ENCODE peak calls at places on chromosomes 7 and 10, in eight cellular contexts. K, Q, F, I, S, R, U and X are unnamed samples. For H3K4me1, the result is how much of the 10 kb centered on the place peaks cover.

GRCh38 chr7:143848192-143848591 is 53.8 kb downstream of the TCAF1 start:
- DNase-seq in K (no peak), U (no peak), F (no peak), I (no peak), Q (no peak), S (no peak), R (no peak), X (no peak)

GRCh38 chr10:35523670-35524225 is 81.4 kb upstream of the GJD4 start:
- DNase-seq in K (no peak), F (no peak), Q (no peak), R (no peak), S (no peak), U (no peak), I (no peak), X (no peak)

GRCh38 chr10:58435297-58435696 is 50.1 kb downstream of the TFAM start:
- DNase-seq in I (peak), S (no peak), R (no peak), Q (peak), U (no peak), K (peak), F (no peak), X (no peak)

GRCh38 chr7:87456247-87456646 is 19.2 kb downstream of the ABCB4 start:
- DNase-seq in K (no peak), I (no peak), R (no peak), U (no peak), F (no peak), S (no peak), Q (no peak), X (no peak)

GRCh38 chr10:121928528-121928884 is 675 bp upstream of the ATE1 start:
- DNase-seq in S (no peak), K (peak), F (peak), R (no peak), U (no peak), Q (no peak), I (no peak), X (no peak)

GRCh38 chr7:102264367-102264891 is 22.2 kb upstream of the SH2B2 start:
- DNase-seq in Q (no peak), K (no peak), R (no peak), U (no peak), S (peak), F (no peak), I (peak), X (no peak)

GRCh38 chr10:132517951-132518521 is 19.6 kb upstream of the INPP5A start:
- DNase-seq in Q (no peak), S (peak), F (peak), I (peak), R (peak), K (no peak), U (peak), X (peak)

GRCh38 chr10:103814626-103815370 is 40.6 kb downstream of the SH3PXD2A start:
- DNase-seq in U (peak), F (no peak), Q (no peak), K (no peak), I (no peak), R (no peak), S (no peak), X (no peak)

GRCh38 chr7:126790763-126791162 is 462.0 kb downstream of the GRM8 start:
- DNase-seq in S (no peak), Q (no peak), I (no peak), R (no peak), K (no peak), F (no peak), U (no peak), X (no peak)

GRCh38 chr10:4670737-4671136 is 155.3 kb upstream of the AKR1E2 start:
- DNase-seq in I (no peak), R (no peak), F (no peak), K (no peak), Q (no peak), U (no peak), S (no peak), X (no peak)

GRCh38 chr7:4682621-4683042 is 537 bp downstream of the FOXK1 start:
- DNase-seq in R (peak), U (peak), S (peak), K (no peak), F (peak), I (no peak), Q (no peak), X (peak)

GRCh38 chr7:105268056-105268455 is 120.7 kb downstream of the SRPK2 start:
- DNase-seq in K (no peak), S (no peak), F (no peak), U (no peak), I (no peak), R (no peak), Q (peak), X (no peak)

GRCh38 chr7:98591926-98592325 is 25.2 kb upstream of the NPTX2 start:
- DNase-seq in K (no peak), U (no peak), R (no peak), Q (no peak), I (no peak), S (no peak), F (no peak), X (no peak)

GRCh38 chr7:17725761-17726160 is 214.5 kb downstream of the SNX13 start:
- DNase-seq in Q (no peak), S (no peak), K (no peak), R (no peak), F (no peak), U (no peak), I (no peak), X (no peak)

GRCh38 chr10:99958287-99958686 is 51.5 kb downstream of the DNMBP start:
- DNase-seq in S (no peak), Q (no peak), U (no peak), R (no peak), K (no peak), I (no peak), F (no peak), X (no peak)

GRCh38 chr7:147636553-147636952 is 954.0 kb upstream of the C7orf33 start:
- DNase-seq in R (no peak), U (no peak), F (no peak), I (no peak), Q (no peak), K (no peak), S (no peak), X (no peak)

GRCh38 chr10:31157125-31157983 is 125.7 kb upstream of the ZNF438 start:
- DNase-seq in U (no peak), S (no peak), F (no peak), R (peak), Q (no peak), I (no peak), K (peak), X (peak)

GRCh38 chr7:100705341-100705752 is 574 bp upstream of the POP7 start:
- DNase-seq in Q (peak), K (peak), F (peak), U (peak), I (peak), S (peak), R (peak), X (peak)

GRCh38 chr7:100706672-100707311 is 871 bp downstream of the POP7 start:
- DNase-seq in S (peak), U (no peak), Q (no peak), I (peak), R (peak), K (no peak), F (no peak), X (peak)

GRCh38 chr7:100708395-100708794 is 2.5 kb downstream of the POP7 start:
- DNase-seq in S (no peak), U (no peak), R (no peak), Q (no peak), K (no peak), F (no peak), I (no peak), X (no peak)

GRCh38 chr7:100710452-100710851 is 4.5 kb downstream of the POP7 start:
- DNase-seq in Q (no peak), S (no peak), I (no peak), F (no peak), U (no peak), R (no peak), K (no peak), X (no peak)

DNA sequence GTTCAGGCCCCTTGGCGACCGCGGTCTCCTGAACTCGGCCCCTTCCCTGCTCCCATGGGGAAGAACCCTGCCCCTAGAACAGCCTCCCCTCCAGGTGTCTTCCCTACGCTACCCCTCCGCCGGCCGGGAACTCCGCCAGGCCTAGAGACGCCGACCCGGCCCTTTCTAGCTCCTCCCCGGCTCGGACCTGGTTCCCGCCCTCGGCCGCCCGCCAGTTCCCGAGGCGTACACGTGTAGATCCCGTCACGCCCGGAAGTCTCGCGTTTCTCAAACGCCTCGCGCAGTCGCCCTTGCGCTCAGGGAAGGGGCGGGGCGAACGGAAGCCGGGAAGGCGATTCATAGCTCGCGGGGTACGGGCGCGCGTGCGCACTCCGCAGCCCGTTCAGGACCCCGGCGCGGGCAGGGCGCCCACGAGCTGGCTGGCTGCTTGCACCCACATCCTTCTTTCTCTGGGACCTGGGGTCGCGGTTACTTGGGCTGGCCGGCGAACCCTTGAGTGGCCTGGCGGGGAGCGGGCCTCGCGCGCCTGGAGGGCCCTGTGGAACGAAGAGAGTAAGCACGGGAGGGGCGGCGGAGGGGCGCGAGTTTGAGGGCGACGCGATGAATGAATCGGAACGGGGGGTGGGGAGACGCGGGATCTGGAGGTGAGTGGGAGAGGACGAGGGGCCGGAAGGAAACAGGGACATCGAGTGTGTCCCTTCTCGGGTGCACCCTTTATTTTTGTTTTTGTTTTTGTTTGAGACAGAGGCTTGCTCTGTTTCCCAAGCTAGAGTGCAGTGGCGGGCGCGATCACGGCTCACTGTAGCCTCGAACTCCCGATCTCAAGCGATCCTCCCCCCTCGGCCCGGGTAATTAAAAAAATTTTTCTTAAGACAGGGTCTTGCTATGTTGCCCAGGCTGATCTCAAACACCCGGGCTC is at the start of gene POP7:
- DNase-seq in S (peak), K (peak), F (peak), Q (peak), U (peak), R (peak), I (peak), X (peak)
- TF ChIP-seq POLR2A in S (peak), K (peak), F (peak), Q (peak), U (peak), R (peak), I (peak), X (peak)

GRCh38 chr7:24390376-24391157 is 106.6 kb downstream of the NPY start:
- DNase-seq in I (no peak), F (no peak), R (no peak), K (no peak), S (no peak), Q (no peak), U (no peak), X (no peak)
- TF ChIP-seq EP300 in I (no peak), F (no peak), R (no peak), K (no peak), S (no peak), Q (no peak), U (no peak), X (no peak)

DNA sequence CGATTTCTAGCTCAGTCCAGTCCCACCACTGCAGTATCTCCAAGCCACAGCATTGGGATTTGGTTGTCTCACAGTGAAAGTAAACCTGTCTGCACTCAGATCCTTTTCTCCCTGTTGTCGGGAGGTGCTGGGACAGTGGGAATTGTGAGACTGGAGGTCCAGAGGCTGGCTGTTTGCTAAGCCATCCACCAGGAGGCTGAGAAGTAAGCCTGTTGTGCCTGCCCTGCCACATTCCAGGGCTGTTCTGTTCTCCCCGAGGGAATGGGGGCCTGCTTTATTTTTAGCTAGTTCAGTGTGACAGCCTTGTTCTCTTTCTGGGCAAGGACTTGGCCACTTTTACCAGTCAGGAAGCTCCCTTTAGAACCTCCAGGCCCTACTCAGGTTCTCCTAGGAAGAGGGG is 54.9 kb downstream of the HK1 start:
- DNase-seq in S (no peak), Q (no peak), K (no peak), I (no peak), F (peak), R (peak), U (no peak), X (no peak)
- H3K4me1 ChIP-seq in S (half or more), Q (under half), K (under half), I (under half), F (half or more), R (under half), U (half or more), X (under half)

DNA sequence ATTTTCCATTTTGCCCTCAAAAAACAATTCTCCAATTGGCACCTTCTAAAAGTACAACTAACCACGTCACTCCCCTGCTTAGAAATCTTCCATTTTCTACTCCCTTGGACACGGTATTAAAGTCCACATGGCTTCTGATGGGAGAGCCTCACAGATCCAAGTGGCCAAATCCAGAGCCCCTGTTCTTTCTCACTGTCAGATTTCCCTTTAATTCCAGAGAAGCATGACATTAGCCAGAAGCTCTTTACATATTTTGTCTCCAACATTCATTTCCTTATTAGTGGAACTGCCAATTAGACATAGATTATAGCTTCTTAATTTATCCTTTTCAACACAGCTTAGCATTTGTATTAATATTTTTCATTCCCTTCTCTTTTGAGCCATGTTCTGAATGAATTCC is 118.7 kb downstream of the ELMO1 start:
- DNase-seq in F (no peak), I (no peak), R (no peak), U (no peak), S (no peak), K (no peak), Q (no peak), X (no peak)
- TF ChIP-seq POLR2A in F (no peak), I (no peak), R (no peak), U (no peak), S (no peak), K (no peak), Q (no peak), X (no peak)

GRCh38 chr10:80356563-80356999 is at the start of the genes DYDC1 and DYDC2:
- DNase-seq in I (no peak), R (peak), F (peak), K (no peak), S (peak), Q (no peak), U (peak), X (peak)
- TF ChIP-seq EP300 in I (no peak), R (no peak), F (no peak), K (no peak), S (no peak), Q (no peak), U (no peak), X (no peak)

DNA sequence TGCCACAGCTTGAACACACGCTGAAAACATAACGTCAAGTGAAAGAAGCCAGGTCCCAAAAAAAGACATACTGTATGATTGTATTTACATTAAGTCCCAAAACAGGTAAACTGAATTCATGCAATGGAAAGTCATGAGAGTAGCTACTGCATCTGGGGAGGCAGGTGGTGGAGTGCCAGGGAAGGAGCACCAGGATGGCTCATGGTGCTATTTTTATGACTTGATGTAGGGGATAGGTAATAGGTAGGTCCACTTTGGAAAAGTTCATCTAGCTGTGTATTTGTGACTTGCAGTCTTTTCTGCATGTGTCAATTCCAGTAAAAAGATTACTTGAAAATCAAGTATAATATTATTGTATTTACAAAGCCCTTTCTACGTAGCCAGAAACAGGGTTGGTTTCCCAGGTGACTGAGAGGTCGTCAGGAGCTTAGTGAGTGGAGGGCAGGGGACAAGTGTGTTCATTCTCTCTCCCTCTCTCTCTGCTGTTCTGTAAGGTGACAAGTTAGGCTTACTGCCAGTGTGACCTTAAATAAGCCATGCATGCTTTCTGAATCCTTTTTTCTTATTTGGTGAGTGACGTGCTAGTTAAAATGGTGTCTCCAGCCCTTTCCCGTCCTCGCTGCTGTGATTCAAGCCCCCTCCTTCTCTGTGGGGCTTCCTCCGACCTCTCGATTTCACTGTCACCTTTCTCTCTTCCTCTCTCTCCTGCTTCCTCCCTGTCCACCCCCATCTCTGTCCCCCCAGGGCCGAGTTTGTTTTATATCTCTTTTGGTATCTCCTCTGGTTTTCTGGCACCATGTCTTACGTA is 9.4 kb upstream of the PRKCQ start:
- DNase-seq in Q (no peak), F (no peak), I (no peak), K (no peak), U (no peak), S (no peak), R (no peak), X (no peak)
- H3K4me1 ChIP-seq in Q (under half), F (under half), I (under half), K (under half), U (under half), S (under half), R (under half), X (under half)

DNA sequence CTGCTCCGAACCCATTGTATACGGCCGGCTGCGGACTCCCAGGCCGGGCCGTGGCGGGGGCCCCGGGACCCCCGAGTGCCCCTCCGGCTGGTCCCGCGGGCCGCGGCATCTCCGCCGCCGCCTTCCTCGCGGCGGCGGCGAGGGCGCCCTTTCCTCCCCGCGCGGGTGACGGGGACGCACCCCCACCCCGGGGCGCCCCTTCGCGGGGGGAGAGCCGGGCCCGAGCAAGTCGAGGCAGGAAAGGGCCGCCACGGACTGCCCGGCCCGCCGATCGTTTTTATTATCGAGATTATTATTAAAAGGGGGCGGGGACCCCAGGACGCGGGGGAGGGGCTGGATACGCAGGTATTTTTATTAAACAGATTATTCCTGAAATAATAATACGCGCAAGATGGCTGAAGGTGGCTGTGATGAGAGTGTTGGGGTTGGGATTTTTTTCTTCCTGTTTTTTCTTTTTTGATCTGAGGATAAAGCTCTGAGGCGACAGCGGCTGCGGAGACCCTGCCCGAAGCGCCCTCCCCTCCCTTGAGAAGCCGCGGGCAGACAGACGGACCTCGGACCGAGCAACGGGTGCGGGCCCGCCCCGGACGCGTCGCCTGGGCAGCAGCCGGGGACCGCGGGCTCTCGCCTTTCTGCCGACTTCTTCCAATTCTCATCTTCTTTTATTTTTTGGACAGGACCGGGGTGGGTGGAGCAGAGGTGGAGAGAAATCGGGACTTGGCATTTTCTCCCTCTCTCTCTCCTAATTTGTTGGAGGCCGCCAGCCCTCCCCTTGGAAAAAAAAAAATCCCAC is 1.5 kb upstream of the TRIM8 start:
- DNase-seq in Q (no peak), R (peak), K (peak), U (no peak), S (no peak), I (peak), F (peak), X (peak)
- TF ChIP-seq POLR2A in Q (no peak), R (peak), K (peak), U (peak), S (no peak), I (no peak), F (no peak), X (peak)

DNA sequence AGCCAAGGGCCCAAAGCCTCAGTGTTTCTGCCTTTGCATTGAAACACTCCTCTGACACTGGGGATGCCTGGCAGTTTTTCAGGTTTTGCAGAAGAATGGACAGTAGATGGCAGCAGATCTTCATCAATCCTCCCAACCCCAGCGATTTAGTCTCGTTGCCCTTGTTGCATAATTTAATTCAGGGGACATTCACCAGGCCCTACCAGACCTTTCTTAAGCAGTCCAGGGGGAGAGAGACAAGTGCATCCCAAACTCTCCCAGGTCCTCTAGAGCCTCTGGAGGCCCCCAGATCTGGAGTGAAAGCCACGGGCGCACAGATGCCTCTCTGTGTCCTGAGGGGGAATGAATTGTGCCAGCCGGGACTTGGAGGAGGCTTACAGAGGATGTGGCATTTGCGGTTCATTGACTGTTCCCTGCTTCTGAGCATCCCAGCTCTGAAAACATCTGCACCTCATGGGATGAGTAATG is 29.6 kb downstream of the MINDY4 start:
- DNase-seq in Q (peak), R (peak), I (peak), F (peak), U (no peak), S (peak), K (peak), X (no peak)
- TF ChIP-seq EP300 in Q (no peak), R (no peak), I (no peak), F (no peak), U (no peak), S (no peak), K (no peak), X (no peak)

GRCh38 chr10:60238408-60239100 is 151.1 kb downstream of the ANK3 start:
- DNase-seq in K (no peak), F (no peak), I (no peak), U (no peak), Q (peak), S (no peak), R (no peak), X (no peak)
- H3K4me1 ChIP-seq in K (under half), F (under half), I (under half), U (under half), Q (under half), S (under half), R (under half), X (under half)